ENCODE peak calls at places on chromosomes 4 and X, in six cellular contexts. C, A, M, T, D and Y are unnamed samples.

GRCh38 chr4:90904018-90904417 is 776.8 kb downstream of the CCSER1 start:
- DNase-seq in D (no peak), T (no peak), C (no peak), A (no peak), M (no peak), Y (no peak)

GRCh38 chr4:107987916-107988762 is 1.6 kb upstream of the HADH start:
- DNase-seq in M (no peak), D (no peak), T (no peak), C (no peak), A (no peak), Y (no peak)

GRCh38 chrX:133535066-133535465 is 119.8 kb upstream of the GPC4 start:
- DNase-seq in A (no peak), T (no peak), M (no peak), D (no peak), C (no peak), Y (no peak)

GRCh38 chrX:10813761-10814160 is 193.4 kb upstream of the MID1 start:
- DNase-seq in M (no peak), A (no peak), C (no peak), T (no peak), D (no peak), Y (no peak)

GRCh38 chrX:35244796-35245508 is 302.4 kb downstream of the FAM47B start:
- DNase-seq in C (no peak), D (peak), T (no peak), A (no peak), M (no peak), Y (no peak)

GRCh38 chr4:189001971-189002450 is 862.8 kb downstream of the TRIML1 start:
- DNase-seq in A (no peak), T (no peak), C (no peak), D (no peak), M (no peak), Y (no peak)

GRCh38 chr4:26003072-26003471 is 89.1 kb downstream of the SMIM20 start:
- DNase-seq in M (no peak), T (no peak), D (no peak), C (no peak), A (no peak), Y (no peak)

GRCh38 chrX:103175944-103176753 is 38.8 kb upstream of the BEX4 start:
- DNase-seq in C (peak), D (peak), T (peak), M (peak), A (no peak), Y (no peak)

GRCh38 chr4:93031431-93032098 is 727.8 kb downstream of the GRID2 start:
- DNase-seq in C (no peak), M (peak), T (no peak), A (no peak), D (no peak), Y (no peak)

GRCh38 chrX:97490656-97491055 is 606.9 kb downstream of the RPA4 start:
- DNase-seq in C (no peak), T (no peak), A (no peak), M (no peak), D (no peak), Y (no peak)

GRCh38 chr4:16785800-16786527 is 112.5 kb downstream of the LDB2 start:
- DNase-seq in T (no peak), A (no peak), C (no peak), M (peak), D (no peak), Y (no peak)

GRCh38 chrX:103254171-103254824 is 657 bp downstream of the TCEAL8 start:
- DNase-seq in D (peak), T (peak), A (no peak), M (peak), C (peak), Y (peak)

GRCh38 chrX:13396887-13397286 is 77.0 kb upstream of the ATXN3L start:
- DNase-seq in M (peak), D (no peak), A (no peak), C (no peak), T (no peak), Y (no peak)

GRCh38 chr4:118729287-118730286 is 44.4 kb downstream of the METTL14 start:
- DNase-seq in A (no peak), T (no peak), D (no peak), C (no peak), M (peak), Y (no peak)

GRCh38 chr4:135434936-135435335 is 1233.3 kb upstream of the PABPC4L start:
- DNase-seq in D (no peak), M (no peak), A (no peak), T (no peak), C (no peak), Y (no peak)

GRCh38 chr4:15575951-15576350 is 79.2 kb downstream of the FBXL5 start:
- DNase-seq in C (no peak), M (peak), T (no peak), D (no peak), A (no peak), Y (no peak)

GRCh38 chr4:67465032-67465762 is 80.1 kb downstream of the CENPC start:
- DNase-seq in A (no peak), M (no peak), D (no peak), T (no peak), C (no peak), Y (no peak)

GRCh38 chr4:60780874-60781273 is 419.3 kb upstream of the ADGRL3 start:
- DNase-seq in M (peak), D (no peak), T (no peak), A (no peak), C (no peak), Y (no peak)